ENCODE peak calls at places on chromosomes 3 and 15, in seven cellular contexts. One of them, this sample, is unnamed.

GRCh38 chr3:194220776-194221735 is 85.1 kb downstream of the HES1 start:
- DNase-seq in HEK293T: no peak
- DNase-seq in amygdala: no peak
- DNase-seq in GM06990: no peak
- DNase-seq in stimulated activated CD8-positive, alpha-beta memory T cell treated with anti-CD3 and anti-CD28 coated beads, Interleukin-7, amount 100 ng/mL, for 1 hour: no peak
- DNase-seq in progenitor cell of endocrine pancreas: no peak
- DNase-seq in NCI-H2107: no peak
- DNase-seq in this sample: no peak

GRCh38 chr3:159853506-159853864 is 135.2 kb upstream of the IL12A start:
- DNase-seq in HEK293T: no peak
- DNase-seq in amygdala: no peak
- DNase-seq in GM06990: no peak
- DNase-seq in stimulated activated CD8-positive, alpha-beta memory T cell treated with anti-CD3 and anti-CD28 coated beads, Interleukin-7, amount 100 ng/mL, for 1 hour: no peak
- DNase-seq in progenitor cell of endocrine pancreas: no peak
- DNase-seq in NCI-H2107: no peak
- DNase-seq in this sample: no peak

GRCh38 chr3:131361464-131362421 is 19.8 kb upstream of the NUDT16 start:
- DNase-seq in HEK293T: no peak
- DNase-seq in amygdala: peak
- DNase-seq in GM06990: peak
- DNase-seq in stimulated activated CD8-positive, alpha-beta memory T cell treated with anti-CD3 and anti-CD28 coated beads, Interleukin-7, amount 100 ng/mL, for 1 hour: no peak
- DNase-seq in progenitor cell of endocrine pancreas: peak
- DNase-seq in NCI-H2107: no peak
- DNase-seq in this sample: peak

GRCh38 chr15:60795889-60796288 is 316.9 kb upstream of the ICE2 start:
- DNase-seq in HEK293T: no peak
- DNase-seq in amygdala: no peak
- DNase-seq in GM06990: peak
- DNase-seq in stimulated activated CD8-positive, alpha-beta memory T cell treated with anti-CD3 and anti-CD28 coated beads, Interleukin-7, amount 100 ng/mL, for 1 hour: no peak
- DNase-seq in progenitor cell of endocrine pancreas: no peak
- DNase-seq in NCI-H2107: no peak
- DNase-seq in this sample: no peak

GRCh38 chr3:143120716-143121239 is 1.2 kb downstream of the CHST2 start:
- DNase-seq in HEK293T: peak
- DNase-seq in amygdala: no peak
- DNase-seq in GM06990: peak
- DNase-seq in stimulated activated CD8-positive, alpha-beta memory T cell treated with anti-CD3 and anti-CD28 coated beads, Interleukin-7, amount 100 ng/mL, for 1 hour: no peak
- DNase-seq in progenitor cell of endocrine pancreas: peak
- DNase-seq in NCI-H2107: no peak
- DNase-seq in this sample: peak

GRCh38 chr3:185470323-185470722 is 28.5 kb downstream of the TMEM41A start:
- DNase-seq in HEK293T: no peak
- DNase-seq in amygdala: no peak
- DNase-seq in GM06990: no peak
- DNase-seq in stimulated activated CD8-positive, alpha-beta memory T cell treated with anti-CD3 and anti-CD28 coated beads, Interleukin-7, amount 100 ng/mL, for 1 hour: no peak
- DNase-seq in progenitor cell of endocrine pancreas: no peak
- DNase-seq in NCI-H2107: no peak
- DNase-seq in this sample: no peak

GRCh38 chr3:78880588-78881461 is 887.0 kb downstream of the ROBO1 start:
- DNase-seq in HEK293T: no peak
- DNase-seq in amygdala: no peak
- DNase-seq in GM06990: no peak
- DNase-seq in stimulated activated CD8-positive, alpha-beta memory T cell treated with anti-CD3 and anti-CD28 coated beads, Interleukin-7, amount 100 ng/mL, for 1 hour: no peak
- DNase-seq in progenitor cell of endocrine pancreas: no peak
- DNase-seq in NCI-H2107: no peak
- DNase-seq in this sample: no peak

GRCh38 chr3:105385179-105385578 is 18.5 kb downstream of the ALCAM start:
- DNase-seq in HEK293T: no peak
- DNase-seq in amygdala: no peak
- DNase-seq in GM06990: no peak
- DNase-seq in stimulated activated CD8-positive, alpha-beta memory T cell treated with anti-CD3 and anti-CD28 coated beads, Interleukin-7, amount 100 ng/mL, for 1 hour: no peak
- DNase-seq in progenitor cell of endocrine pancreas: no peak
- DNase-seq in NCI-H2107: no peak
- DNase-seq in this sample: no peak

GRCh38 chr15:32872606-32873291 is 154.9 kb downstream of the GREM1 start:
- DNase-seq in HEK293T: no peak
- DNase-seq in amygdala: no peak
- DNase-seq in GM06990: no peak
- DNase-seq in stimulated activated CD8-positive, alpha-beta memory T cell treated with anti-CD3 and anti-CD28 coated beads, Interleukin-7, amount 100 ng/mL, for 1 hour: no peak
- DNase-seq in progenitor cell of endocrine pancreas: no peak
- DNase-seq in NCI-H2107: no peak
- DNase-seq in this sample: no peak

GRCh38 chr15:57994468-57995154 is 70.9 kb downstream of the ALDH1A2 start:
- DNase-seq in HEK293T: no peak
- DNase-seq in amygdala: no peak
- DNase-seq in GM06990: no peak
- DNase-seq in stimulated activated CD8-positive, alpha-beta memory T cell treated with anti-CD3 and anti-CD28 coated beads, Interleukin-7, amount 100 ng/mL, for 1 hour: no peak
- DNase-seq in progenitor cell of endocrine pancreas: no peak
- DNase-seq in NCI-H2107: no peak
- DNase-seq in this sample: no peak

GRCh38 chr15:80494311-80494710 is 90.1 kb downstream of the ARNT2 start:
- DNase-seq in HEK293T: no peak
- DNase-seq in amygdala: no peak
- DNase-seq in GM06990: no peak
- DNase-seq in stimulated activated CD8-positive, alpha-beta memory T cell treated with anti-CD3 and anti-CD28 coated beads, Interleukin-7, amount 100 ng/mL, for 1 hour: no peak
- DNase-seq in progenitor cell of endocrine pancreas: no peak
- DNase-seq in NCI-H2107: no peak
- DNase-seq in this sample: no peak

GRCh38 chr15:65426216-65426853 is 3.6 kb upstream of the IGDCC4 start:
- DNase-seq in HEK293T: no peak
- DNase-seq in amygdala: no peak
- DNase-seq in GM06990: no peak
- DNase-seq in stimulated activated CD8-positive, alpha-beta memory T cell treated with anti-CD3 and anti-CD28 coated beads, Interleukin-7, amount 100 ng/mL, for 1 hour: no peak
- DNase-seq in progenitor cell of endocrine pancreas: no peak
- DNase-seq in NCI-H2107: no peak
- DNase-seq in this sample: no peak

GRCh38 chr3:192887047-192887446 is 30.6 kb downstream of the MB21D2 start:
- DNase-seq in HEK293T: no peak
- DNase-seq in amygdala: no peak
- DNase-seq in GM06990: no peak
- DNase-seq in stimulated activated CD8-positive, alpha-beta memory T cell treated with anti-CD3 and anti-CD28 coated beads, Interleukin-7, amount 100 ng/mL, for 1 hour: no peak
- DNase-seq in progenitor cell of endocrine pancreas: no peak
- DNase-seq in NCI-H2107: no peak
- DNase-seq in this sample: no peak

GRCh38 chr15:100682468-100682867 is 80.1 kb downstream of the ASB7 start:
- DNase-seq in HEK293T: no peak
- DNase-seq in amygdala: no peak
- DNase-seq in GM06990: no peak
- DNase-seq in stimulated activated CD8-positive, alpha-beta memory T cell treated with anti-CD3 and anti-CD28 coated beads, Interleukin-7, amount 100 ng/mL, for 1 hour: no peak
- DNase-seq in progenitor cell of endocrine pancreas: no peak
- DNase-seq in NCI-H2107: no peak
- DNase-seq in this sample: no peak

GRCh38 chr3:47009225-47010049 is 30.0 kb downstream of the NBEAL2 start:
- DNase-seq in HEK293T: peak
- DNase-seq in amygdala: peak
- DNase-seq in GM06990: peak
- DNase-seq in stimulated activated CD8-positive, alpha-beta memory T cell treated with anti-CD3 and anti-CD28 coated beads, Interleukin-7, amount 100 ng/mL, for 1 hour: peak
- DNase-seq in progenitor cell of endocrine pancreas: peak
- DNase-seq in NCI-H2107: peak
- DNase-seq in this sample: peak

GRCh38 chr15:70058642-70059360 is 38.9 kb downstream of the TLE3 start:
- DNase-seq in HEK293T: no peak
- DNase-seq in amygdala: no peak
- DNase-seq in GM06990: no peak
- DNase-seq in stimulated activated CD8-positive, alpha-beta memory T cell treated with anti-CD3 and anti-CD28 coated beads, Interleukin-7, amount 100 ng/mL, for 1 hour: no peak
- DNase-seq in progenitor cell of endocrine pancreas: no peak
- DNase-seq in NCI-H2107: no peak
- DNase-seq in this sample: no peak

GRCh38 chr3:185737020-185737419 is 87.8 kb downstream of the IGF2BP2 start:
- DNase-seq in HEK293T: no peak
- DNase-seq in amygdala: no peak
- DNase-seq in GM06990: no peak
- DNase-seq in stimulated activated CD8-positive, alpha-beta memory T cell treated with anti-CD3 and anti-CD28 coated beads, Interleukin-7, amount 100 ng/mL, for 1 hour: no peak
- DNase-seq in progenitor cell of endocrine pancreas: no peak
- DNase-seq in NCI-H2107: no peak
- DNase-seq in this sample: no peak

GRCh38 chr3:188707396-188708288 is 464.1 kb upstream of the TPRG1 start:
- DNase-seq in HEK293T: no peak
- DNase-seq in amygdala: no peak
- DNase-seq in GM06990: no peak
- DNase-seq in stimulated activated CD8-positive, alpha-beta memory T cell treated with anti-CD3 and anti-CD28 coated beads, Interleukin-7, amount 100 ng/mL, for 1 hour: no peak
- DNase-seq in progenitor cell of endocrine pancreas: no peak
- DNase-seq in NCI-H2107: no peak
- DNase-seq in this sample: no peak

GRCh38 chr3:5750874-5751273 is 563.4 kb downstream of the EDEM1 start:
- DNase-seq in HEK293T: no peak
- DNase-seq in amygdala: no peak
- DNase-seq in GM06990: no peak
- DNase-seq in stimulated activated CD8-positive, alpha-beta memory T cell treated with anti-CD3 and anti-CD28 coated beads, Interleukin-7, amount 100 ng/mL, for 1 hour: no peak
- DNase-seq in progenitor cell of endocrine pancreas: no peak
- DNase-seq in NCI-H2107: no peak
- DNase-seq in this sample: no peak

GRCh38 chr15:31268911-31269784 is 57.5 kb upstream of the KLF13 start:
- DNase-seq in HEK293T: no peak
- DNase-seq in amygdala: no peak
- DNase-seq in GM06990: no peak
- DNase-seq in stimulated activated CD8-positive, alpha-beta memory T cell treated with anti-CD3 and anti-CD28 coated beads, Interleukin-7, amount 100 ng/mL, for 1 hour: no peak
- DNase-seq in progenitor cell of endocrine pancreas: peak
- DNase-seq in NCI-H2107: peak
- DNase-seq in this sample: peak

GRCh38 chr3:172305552-172305951 is 142.7 kb downstream of the GHSR start:
- DNase-seq in HEK293T: no peak
- DNase-seq in amygdala: no peak
- DNase-seq in GM06990: no peak
- DNase-seq in stimulated activated CD8-positive, alpha-beta memory T cell treated with anti-CD3 and anti-CD28 coated beads, Interleukin-7, amount 100 ng/mL, for 1 hour: no peak
- DNase-seq in progenitor cell of endocrine pancreas: no peak
- DNase-seq in NCI-H2107: no peak
- DNase-seq in this sample: no peak

GRCh38 chr3:101154386-101154785 is 161.2 kb upstream of the ABI3BP start:
- DNase-seq in HEK293T: no peak
- DNase-seq in amygdala: no peak
- DNase-seq in GM06990: no peak
- DNase-seq in stimulated activated CD8-positive, alpha-beta memory T cell treated with anti-CD3 and anti-CD28 coated beads, Interleukin-7, amount 100 ng/mL, for 1 hour: no peak
- DNase-seq in progenitor cell of endocrine pancreas: no peak
- DNase-seq in NCI-H2107: no peak
- DNase-seq in this sample: no peak

GRCh38 chr3:12993022-12993622 is 80.1 kb downstream of the IQSEC1 start:
- DNase-seq in HEK293T: peak
- DNase-seq in amygdala: no peak
- DNase-seq in GM06990: no peak
- DNase-seq in stimulated activated CD8-positive, alpha-beta memory T cell treated with anti-CD3 and anti-CD28 coated beads, Interleukin-7, amount 100 ng/mL, for 1 hour: no peak
- DNase-seq in progenitor cell of endocrine pancreas: peak
- DNase-seq in NCI-H2107: no peak
- DNase-seq in this sample: peak

GRCh38 chr15:26983822-26984221 is 12.8 kb downstream of the GABRG3 start:
- DNase-seq in HEK293T: no peak
- DNase-seq in amygdala: no peak
- DNase-seq in GM06990: no peak
- DNase-seq in stimulated activated CD8-positive, alpha-beta memory T cell treated with anti-CD3 and anti-CD28 coated beads, Interleukin-7, amount 100 ng/mL, for 1 hour: no peak
- DNase-seq in progenitor cell of endocrine pancreas: no peak
- DNase-seq in NCI-H2107: no peak
- DNase-seq in this sample: no peak

GRCh38 chr3:33660035-33660434 is 58.0 kb downstream of the CLASP2 start:
- DNase-seq in HEK293T: no peak
- DNase-seq in amygdala: no peak
- DNase-seq in GM06990: no peak
- DNase-seq in stimulated activated CD8-positive, alpha-beta memory T cell treated with anti-CD3 and anti-CD28 coated beads, Interleukin-7, amount 100 ng/mL, for 1 hour: no peak
- DNase-seq in progenitor cell of endocrine pancreas: no peak
- DNase-seq in NCI-H2107: no peak
- DNase-seq in this sample: no peak

GRCh38 chr3:8757551-8758518 is 11.6 kb downstream of the OXTR start:
- DNase-seq in HEK293T: no peak
- DNase-seq in amygdala: no peak
- DNase-seq in GM06990: no peak
- DNase-seq in stimulated activated CD8-positive, alpha-beta memory T cell treated with anti-CD3 and anti-CD28 coated beads, Interleukin-7, amount 100 ng/mL, for 1 hour: no peak
- DNase-seq in progenitor cell of endocrine pancreas: no peak
- DNase-seq in NCI-H2107: no peak
- DNase-seq in this sample: no peak

GRCh38 chr3:25661694-25662455 is 2.8 kb downstream of the TOP2B start:
- DNase-seq in HEK293T: no peak
- DNase-seq in amygdala: no peak
- DNase-seq in GM06990: no peak
- DNase-seq in stimulated activated CD8-positive, alpha-beta memory T cell treated with anti-CD3 and anti-CD28 coated beads, Interleukin-7, amount 100 ng/mL, for 1 hour: no peak
- DNase-seq in progenitor cell of endocrine pancreas: no peak
- DNase-seq in NCI-H2107: no peak
- DNase-seq in this sample: no peak

GRCh38 chr3:51471775-51472652 is 27.8 kb downstream of the DCAF1 start:
- DNase-seq in HEK293T: no peak
- DNase-seq in amygdala: no peak
- DNase-seq in GM06990: no peak
- DNase-seq in stimulated activated CD8-positive, alpha-beta memory T cell treated with anti-CD3 and anti-CD28 coated beads, Interleukin-7, amount 100 ng/mL, for 1 hour: no peak
- DNase-seq in progenitor cell of endocrine pancreas: no peak
- DNase-seq in NCI-H2107: no peak
- DNase-seq in this sample: no peak

GRCh38 chr3:70943886-70944285 is 631.4 kb upstream of the MDFIC2 start:
- DNase-seq in HEK293T: no peak
- DNase-seq in amygdala: no peak
- DNase-seq in GM06990: no peak
- DNase-seq in stimulated activated CD8-positive, alpha-beta memory T cell treated with anti-CD3 and anti-CD28 coated beads, Interleukin-7, amount 100 ng/mL, for 1 hour: no peak
- DNase-seq in progenitor cell of endocrine pancreas: no peak
- DNase-seq in NCI-H2107: no peak
- DNase-seq in this sample: no peak

GRCh38 chr15:90660195-90660995 is 56.8 kb upstream of the BLM start:
- DNase-seq in HEK293T: peak
- DNase-seq in amygdala: no peak
- DNase-seq in GM06990: peak
- DNase-seq in stimulated activated CD8-positive, alpha-beta memory T cell treated with anti-CD3 and anti-CD28 coated beads, Interleukin-7, amount 100 ng/mL, for 1 hour: peak
- DNase-seq in progenitor cell of endocrine pancreas: no peak
- DNase-seq in NCI-H2107: peak
- DNase-seq in this sample: peak

GRCh38 chr3:180808823-180809575 is 103.5 kb upstream of the FXR1 start:
- DNase-seq in HEK293T: no peak
- DNase-seq in amygdala: no peak
- DNase-seq in GM06990: no peak
- DNase-seq in stimulated activated CD8-positive, alpha-beta memory T cell treated with anti-CD3 and anti-CD28 coated beads, Interleukin-7, amount 100 ng/mL, for 1 hour: no peak
- DNase-seq in progenitor cell of endocrine pancreas: no peak
- DNase-seq in NCI-H2107: no peak
- DNase-seq in this sample: no peak

GRCh38 chr3:6805236-6805635 is 55.7 kb upstream of the GRM7 start:
- DNase-seq in HEK293T: no peak
- DNase-seq in amygdala: no peak
- DNase-seq in GM06990: no peak
- DNase-seq in stimulated activated CD8-positive, alpha-beta memory T cell treated with anti-CD3 and anti-CD28 coated beads, Interleukin-7, amount 100 ng/mL, for 1 hour: no peak
- DNase-seq in progenitor cell of endocrine pancreas: no peak
- DNase-seq in NCI-H2107: no peak
- DNase-seq in this sample: no peak

GRCh38 chr3:164488893-164489292 is 589.4 kb downstream of the SI start:
- DNase-seq in HEK293T: no peak
- DNase-seq in amygdala: no peak
- DNase-seq in GM06990: no peak
- DNase-seq in stimulated activated CD8-positive, alpha-beta memory T cell treated with anti-CD3 and anti-CD28 coated beads, Interleukin-7, amount 100 ng/mL, for 1 hour: no peak
- DNase-seq in progenitor cell of endocrine pancreas: no peak
- DNase-seq in NCI-H2107: no peak
- DNase-seq in this sample: no peak

GRCh38 chr3:100913870-100914654 is 79.2 kb downstream of the ABI3BP start:
- DNase-seq in HEK293T: no peak
- DNase-seq in amygdala: no peak
- DNase-seq in GM06990: no peak
- DNase-seq in stimulated activated CD8-positive, alpha-beta memory T cell treated with anti-CD3 and anti-CD28 coated beads, Interleukin-7, amount 100 ng/mL, for 1 hour: no peak
- DNase-seq in progenitor cell of endocrine pancreas: no peak
- DNase-seq in NCI-H2107: no peak
- DNase-seq in this sample: no peak

GRCh38 chr3:53195602-53196574 is 34.9 kb downstream of the PRKCD start:
- DNase-seq in HEK293T: peak
- DNase-seq in amygdala: no peak
- DNase-seq in GM06990: peak
- DNase-seq in stimulated activated CD8-positive, alpha-beta memory T cell treated with anti-CD3 and anti-CD28 coated beads, Interleukin-7, amount 100 ng/mL, for 1 hour: peak
- DNase-seq in progenitor cell of endocrine pancreas: peak
- DNase-seq in NCI-H2107: no peak
- DNase-seq in this sample: no peak

GRCh38 chr3:183807329-183807728 is 18.0 kb downstream of the MAP6D1 start:
- DNase-seq in HEK293T: no peak
- DNase-seq in amygdala: no peak
- DNase-seq in GM06990: no peak
- DNase-seq in stimulated activated CD8-positive, alpha-beta memory T cell treated with anti-CD3 and anti-CD28 coated beads, Interleukin-7, amount 100 ng/mL, for 1 hour: no peak
- DNase-seq in progenitor cell of endocrine pancreas: no peak
- DNase-seq in NCI-H2107: peak
- DNase-seq in this sample: no peak

GRCh38 chr3:149908558-149908957 is 62.1 kb downstream of the PFN2 start:
- DNase-seq in HEK293T: no peak
- DNase-seq in amygdala: no peak
- DNase-seq in GM06990: no peak
- DNase-seq in stimulated activated CD8-positive, alpha-beta memory T cell treated with anti-CD3 and anti-CD28 coated beads, Interleukin-7, amount 100 ng/mL, for 1 hour: no peak
- DNase-seq in progenitor cell of endocrine pancreas: no peak
- DNase-seq in NCI-H2107: no peak
- DNase-seq in this sample: no peak